ENCODE peak calls at places on chromosomes 3 and 15, in four cellular contexts. One of them, this sample, is unnamed.

GRCh38 chr3:114112696-114113095 is 56.2 kb downstream of the QTRT2 start:
- DNase-seq in mesenchymal stem cell: no peak
- DNase-seq in H1: no peak
- DNase-seq in mesendoderm: no peak
- DNase-seq in this sample: no peak

GRCh38 chr15:81176291-81176893 is 20.3 kb upstream of the IL16 start:
- DNase-seq in mesenchymal stem cell: no peak
- DNase-seq in H1: no peak
- DNase-seq in mesendoderm: no peak
- DNase-seq in this sample: no peak

GRCh38 chr3:52535411-52536111 is 844 bp upstream of the UQCC5 start:
- DNase-seq in mesenchymal stem cell: no peak
- DNase-seq in H1: no peak
- DNase-seq in mesendoderm: no peak
- DNase-seq in this sample: no peak

GRCh38 chr15:96254168-96254567 is 76.3 kb upstream of the NR2F2 start:
- DNase-seq in mesenchymal stem cell: no peak
- DNase-seq in H1: no peak
- DNase-seq in mesendoderm: peak; percentile 38
- DNase-seq in this sample: no peak

GRCh38 chr15:45126535-45127158 is 3.0 kb downstream of the DUOXA1 start:
- DNase-seq in mesenchymal stem cell: peak; percentile 20
- DNase-seq in H1: no peak
- DNase-seq in mesendoderm: no peak
- DNase-seq in this sample: no peak

GRCh38 chr3:106029941-106030619 is 161.3 kb upstream of the CBLB start:
- DNase-seq in mesenchymal stem cell: no peak
- DNase-seq in H1: no peak
- DNase-seq in mesendoderm: no peak
- DNase-seq in this sample: no peak

GRCh38 chr15:84715442-84716035 is 400 bp downstream of the SEC11A start:
- DNase-seq in mesenchymal stem cell: peak; percentile 60
- DNase-seq in H1: no peak
- DNase-seq in mesendoderm: peak; percentile 60
- DNase-seq in this sample: no peak

GRCh38 chr15:89441295-89441762 is 55.1 kb downstream of the RHCG start:
- DNase-seq in mesenchymal stem cell: no peak
- DNase-seq in H1: peak; percentile 46
- DNase-seq in mesendoderm: no peak
- DNase-seq in this sample: no peak

GRCh38 chr3:135141092-135141491 is 346.0 kb downstream of the EPHB1 start:
- DNase-seq in mesenchymal stem cell: no peak
- DNase-seq in H1: no peak
- DNase-seq in mesendoderm: no peak
- DNase-seq in this sample: no peak

GRCh38 chr3:170542704-170543103 is 43.2 kb downstream of the SLC7A14 start:
- DNase-seq in mesenchymal stem cell: no peak
- DNase-seq in H1: no peak
- DNase-seq in mesendoderm: no peak
- DNase-seq in this sample: no peak

GRCh38 chr3:47512416-47513124 is 942 bp downstream of the ELP6 start:
- DNase-seq in mesenchymal stem cell: peak; percentile 43
- DNase-seq in H1: no peak
- DNase-seq in mesendoderm: peak; percentile 44
- DNase-seq in this sample: no peak

GRCh38 chr3:175336406-175337133 is 477.4 kb downstream of the NAALADL2 start:
- DNase-seq in mesenchymal stem cell: no peak
- DNase-seq in H1: no peak
- DNase-seq in mesendoderm: no peak
- DNase-seq in this sample: no peak

GRCh38 chr3:6528951-6529350 is 332.0 kb upstream of the GRM7 start:
- DNase-seq in mesenchymal stem cell: no peak
- DNase-seq in H1: no peak
- DNase-seq in mesendoderm: no peak
- DNase-seq in this sample: no peak

GRCh38 chr15:70303981-70304380 is 206.3 kb upstream of the TLE3 start:
- DNase-seq in mesenchymal stem cell: no peak
- DNase-seq in H1: no peak
- DNase-seq in mesendoderm: no peak
- DNase-seq in this sample: no peak

GRCh38 chr3:38151667-38152265 is 13.3 kb downstream of the MYD88 start:
- DNase-seq in mesenchymal stem cell: no peak
- DNase-seq in H1: no peak
- DNase-seq in mesendoderm: no peak
- DNase-seq in this sample: no peak

GRCh38 chr15:95326689-95327525 is 1003.6 kb upstream of the NR2F2 start:
- DNase-seq in mesenchymal stem cell: no peak
- DNase-seq in H1: peak; percentile 64
- DNase-seq in mesendoderm: peak; percentile 17
- DNase-seq in this sample: no peak

GRCh38 chr3:153087595-153088566 is 74.1 kb upstream of the RAP2B start:
- DNase-seq in mesenchymal stem cell: no peak
- DNase-seq in H1: no peak
- DNase-seq in mesendoderm: no peak
- DNase-seq in this sample: no peak

GRCh38 chr3:151863611-151864010 is 9.8 kb upstream of the SUCNR1 start:
- DNase-seq in mesenchymal stem cell: no peak
- DNase-seq in H1: no peak
- DNase-seq in mesendoderm: no peak
- DNase-seq in this sample: no peak

GRCh38 chr3:125212509-125213372 is at the start of gene SLC12A8:
- DNase-seq in mesenchymal stem cell: no peak
- DNase-seq in H1: peak; percentile 72
- DNase-seq in mesendoderm: peak; percentile 46
- DNase-seq in this sample: no peak

GRCh38 chr3:126025862-126026261 is 56.9 kb downstream of the ROPN1B start:
- DNase-seq in mesenchymal stem cell: no peak
- DNase-seq in H1: peak; percentile 19
- DNase-seq in mesendoderm: no peak
- DNase-seq in this sample: no peak

GRCh38 chr15:78061963-78062427 is 15.5 kb downstream of the TBC1D2B start:
- DNase-seq in mesenchymal stem cell: peak; percentile 84
- DNase-seq in H1: no peak
- DNase-seq in mesendoderm: peak; percentile 42
- DNase-seq in this sample: no peak

DNA sequence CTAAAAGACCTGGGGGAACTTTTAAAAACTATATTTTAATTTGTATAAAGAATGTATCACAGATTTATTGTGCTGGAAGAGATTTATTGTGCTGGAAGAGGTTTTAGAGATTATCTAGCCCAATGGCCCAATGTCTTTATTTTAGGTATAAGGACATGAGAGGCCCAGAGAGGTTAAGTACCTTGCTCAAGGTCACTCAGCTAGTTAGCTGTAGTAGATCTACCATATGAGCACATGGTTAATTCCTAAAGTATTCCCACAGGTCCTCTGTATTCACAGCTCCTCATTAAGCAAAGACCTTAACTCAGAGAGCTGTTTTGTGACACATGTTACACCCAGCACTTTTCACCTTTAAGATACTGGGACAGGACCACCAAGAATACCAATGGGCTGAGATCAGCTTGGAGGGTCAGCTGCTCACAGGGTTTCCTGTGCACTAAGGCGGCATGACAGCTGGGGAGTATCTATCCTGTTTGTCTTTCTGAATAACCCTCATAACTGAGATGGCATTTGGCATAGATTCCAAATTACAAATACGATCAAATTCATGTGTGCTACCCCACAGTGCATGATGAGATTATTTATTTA is 143.1 kb upstream of the TBL1XR1 start:
- DNase-seq in mesenchymal stem cell: no peak
- DNase-seq in H1: peak; percentile 1
- DNase-seq in mesendoderm: peak; percentile 93
- DNase-seq in this sample: no peak
- H2BK15ac ChIP-seq in mesenchymal stem cell: no peak overlapping the region
- H2BK15ac ChIP-seq in H1: no peak overlapping the region
- H2BK15ac ChIP-seq in mesendoderm: no peak overlapping the region
- H2BK15ac ChIP-seq in this sample: no peak overlapping the region

GRCh38 chr3:179452166-179452544 is 885 bp upstream of the GNB4 start:
- DNase-seq in mesenchymal stem cell: peak; percentile 88
- DNase-seq in H1: no peak
- DNase-seq in mesendoderm: peak; percentile 43
- DNase-seq in this sample: no peak
- H2BK5ac ChIP-seq in mesenchymal stem cell: no peak overlapping the region
- H2BK5ac ChIP-seq in H1: no peak overlapping the region
- H2BK5ac ChIP-seq in mesendoderm: no peak overlapping the region
- H2BK5ac ChIP-seq in this sample: no peak overlapping the region

GRCh38 chr15:101115887-101116680 is 135.8 kb downstream of the CHSY1 start:
- DNase-seq in mesenchymal stem cell: peak; percentile 74
- DNase-seq in H1: no peak
- DNase-seq in mesendoderm: no peak
- DNase-seq in this sample: no peak
- H2BK15ac ChIP-seq in mesenchymal stem cell: peak overlapping the region; percentile 50
- H2BK15ac ChIP-seq in H1: no peak overlapping the region
- H2BK15ac ChIP-seq in mesendoderm: no peak overlapping the region
- H2BK15ac ChIP-seq in this sample: peak overlapping the region; percentile 83

GRCh38 chr3:195115598-195115905 is 155.4 kb downstream of the XXYLT1 start:
- DNase-seq in mesenchymal stem cell: no peak
- DNase-seq in H1: no peak
- DNase-seq in mesendoderm: no peak
- DNase-seq in this sample: no peak
- H2BK5ac ChIP-seq in mesenchymal stem cell: no peak overlapping the region
- H2BK5ac ChIP-seq in H1: peak overlapping the region; percentile 14
- H2BK5ac ChIP-seq in mesendoderm: no peak overlapping the region
- H2BK5ac ChIP-seq in this sample: no peak overlapping the region

GRCh38 chr15:31605467-31605931 is 278.9 kb downstream of the KLF13 start:
- DNase-seq in mesenchymal stem cell: peak; percentile 45
- DNase-seq in H1: peak; percentile 74
- DNase-seq in mesendoderm: peak; percentile 47
- DNase-seq in this sample: no peak
- H2BK15ac ChIP-seq in mesenchymal stem cell: no peak overlapping the region
- H2BK15ac ChIP-seq in H1: no peak overlapping the region
- H2BK15ac ChIP-seq in mesendoderm: no peak overlapping the region
- H2BK15ac ChIP-seq in this sample: no peak overlapping the region

DNA sequence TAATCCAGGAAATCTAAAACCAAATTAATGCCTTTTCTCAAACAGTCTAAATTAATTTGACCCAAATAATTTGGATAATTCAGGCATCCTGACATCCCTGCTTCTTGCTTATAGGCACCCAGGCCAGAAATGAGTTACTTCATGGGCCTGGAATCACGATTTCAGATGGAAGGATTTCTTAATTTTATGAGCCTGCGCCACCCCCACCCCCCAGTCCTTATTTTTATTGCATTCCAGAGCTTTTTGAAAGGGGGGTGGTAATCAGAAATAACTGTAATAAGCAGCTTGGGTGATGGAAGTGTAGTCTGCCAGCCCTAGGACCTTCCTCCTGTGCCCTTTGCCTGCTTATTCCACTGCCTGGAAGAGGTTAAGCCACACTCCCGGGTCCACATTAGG is 1.3 kb downstream of the AP2M1 start:
- DNase-seq in mesenchymal stem cell: no peak
- DNase-seq in H1: no peak
- DNase-seq in mesendoderm: no peak
- DNase-seq in this sample: no peak
- H2BK5ac ChIP-seq in mesenchymal stem cell: peak overlapping the region; percentile 4
- H2BK5ac ChIP-seq in H1: peak overlapping the region; percentile 45
- H2BK5ac ChIP-seq in mesendoderm: peak overlapping the region; percentile 84
- H2BK5ac ChIP-seq in this sample: no peak overlapping the region